ENCODE peak calls at places on chromosome 12, in six cellular contexts. A, S, U, R, T and H are unnamed samples.

GRCh38 chr12:111037047-111037446 is 116.7 kb upstream of the MYL2 start:
- DNase-seq in T (no peak), S (no peak), A (no peak), U (no peak), R (no peak), H (no peak)

GRCh38 chr12:108373111-108373510 is 34.0 kb upstream of the CMKLR1 start:
- DNase-seq in S (no peak), T (no peak), U (no peak), R (no peak), A (no peak), H (no peak)

GRCh38 chr12:71195338-71195896 is 37.6 kb upstream of the TSPAN8 start:
- DNase-seq in A (no peak), S (no peak), T (no peak), U (no peak), R (no peak), H (no peak)

GRCh38 chr12:71447691-71448660 is 8.4 kb downstream of the LGR5 start:
- DNase-seq in T (no peak), U (no peak), A (no peak), S (no peak), R (no peak), H (no peak)

GRCh38 chr12:95318071-95318545 is 100.5 kb downstream of the VEZT start:
- DNase-seq in U (no peak), S (peak), R (no peak), T (no peak), A (peak), H (no peak)

GRCh38 chr12:131281016-131281415 is 327.3 kb downstream of the ADGRD1 start:
- DNase-seq in T (no peak), U (no peak), A (no peak), R (no peak), S (no peak), H (no peak)

GRCh38 chr12:122422769-122423257 is 344 bp upstream of the CLIP1 start:
- DNase-seq in A (peak), R (no peak), U (no peak), T (peak), S (peak), H (no peak)

GRCh38 chr12:96501139-96501741 is 11.9 kb downstream of the CFAP54 start:
- DNase-seq in U (no peak), R (peak), T (peak), A (peak), S (peak), H (peak)

GRCh38 chr12:126337556-126337955 is 1272.3 kb downstream of the AACS start:
- DNase-seq in U (peak), R (no peak), A (peak), T (no peak), S (no peak), H (no peak)

GRCh38 chr12:67650528-67651379 is 2.2 kb downstream of the DYRK2 start:
- DNase-seq in T (peak), S (no peak), R (no peak), A (no peak), U (no peak), H (no peak)

GRCh38 chr12:115667116-115667515 is 610.4 kb downstream of the MED13L start:
- DNase-seq in T (no peak), U (no peak), S (no peak), A (no peak), R (no peak), H (no peak)

GRCh38 chr12:1434296-1434955 is 160.0 kb downstream of the FBXL14 start:
- DNase-seq in A (no peak), S (no peak), U (no peak), T (no peak), R (no peak), H (no peak)

GRCh38 chr12:131724534-131724933 is 13.6 kb downstream of the SFSWAP start:
- DNase-seq in U (no peak), T (no peak), A (no peak), R (no peak), S (no peak), H (no peak)

GRCh38 chr12:57280234-57281062 is 29.5 kb upstream of the STAC3 start:
- DNase-seq in T (peak), U (peak), A (peak), R (no peak), S (peak), H (no peak)

GRCh38 chr12:62466018-62466595 is 519 bp upstream of the MON2 start:
- DNase-seq in S (peak), T (peak), U (no peak), R (no peak), A (peak), H (no peak)

GRCh38 chr12:21656931-21657335 is 709 bp downstream of the LDHB start:
- DNase-seq in R (no peak), T (peak), S (peak), A (peak), U (no peak), H (no peak)

GRCh38 chr12:115898670-115899069 is 378.8 kb downstream of the MED13L start:
- DNase-seq in A (no peak), S (peak), T (no peak), U (no peak), R (no peak), H (no peak)

GRCh38 chr12:1916396-1917171 is 1.9 kb downstream of the CACNA2D4 start:
- DNase-seq in U (no peak), A (no peak), R (peak), T (no peak), S (no peak), H (no peak)

GRCh38 chr12:85874064-85874463 is at the start of gene NTS:
- DNase-seq in S (peak), A (no peak), R (no peak), U (no peak), T (no peak), H (no peak)

GRCh38 chr12:67155863-67156262 is 113.3 kb upstream of the CAND1 start:
- DNase-seq in R (no peak), U (no peak), S (peak), A (peak), T (no peak), H (no peak)

GRCh38 chr12:93378373-93379310 is 917 bp downstream of the NUDT4 start:
- DNase-seq in A (peak), U (peak), T (peak), S (peak), R (peak), H (peak)

GRCh38 chr12:93376436-93377251 is 1.1 kb upstream of the NUDT4 start:
- DNase-seq in T (peak), U (no peak), R (peak), S (peak), A (peak), H (no peak)

GRCh38 chr12:93375906-93376305 is 1.8 kb upstream of the NUDT4 start:
- DNase-seq in T (no peak), S (no peak), R (no peak), A (no peak), U (no peak), H (no peak)

GRCh38 chr12:93379432-93380308 is 1.9 kb downstream of the NUDT4 start:
- DNase-seq in A (peak), T (no peak), U (no peak), R (no peak), S (no peak), H (no peak)

DNA sequence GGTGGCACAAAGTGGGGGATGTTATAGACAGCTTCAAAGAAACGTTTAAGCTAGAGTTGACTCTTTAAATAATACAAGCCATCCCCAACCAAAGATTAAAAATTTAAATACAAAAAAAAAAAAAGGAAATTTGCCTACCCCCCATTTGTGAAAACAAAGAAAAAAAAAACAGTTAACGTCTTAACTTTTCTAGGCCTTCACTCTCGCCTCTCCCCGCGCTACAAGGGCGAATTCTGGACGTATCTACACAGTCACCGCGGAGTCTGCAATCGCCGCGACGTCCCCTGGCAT is 528 bp upstream of the NUDT4 start:
- DNase-seq in U (no peak), S (no peak), A (no peak), R (no peak), T (no peak), H (no peak)
- TF ChIP-seq CTCF in U (no peak), S (no peak), A (peak), R (no peak), T (no peak), H (no peak)

DNA sequence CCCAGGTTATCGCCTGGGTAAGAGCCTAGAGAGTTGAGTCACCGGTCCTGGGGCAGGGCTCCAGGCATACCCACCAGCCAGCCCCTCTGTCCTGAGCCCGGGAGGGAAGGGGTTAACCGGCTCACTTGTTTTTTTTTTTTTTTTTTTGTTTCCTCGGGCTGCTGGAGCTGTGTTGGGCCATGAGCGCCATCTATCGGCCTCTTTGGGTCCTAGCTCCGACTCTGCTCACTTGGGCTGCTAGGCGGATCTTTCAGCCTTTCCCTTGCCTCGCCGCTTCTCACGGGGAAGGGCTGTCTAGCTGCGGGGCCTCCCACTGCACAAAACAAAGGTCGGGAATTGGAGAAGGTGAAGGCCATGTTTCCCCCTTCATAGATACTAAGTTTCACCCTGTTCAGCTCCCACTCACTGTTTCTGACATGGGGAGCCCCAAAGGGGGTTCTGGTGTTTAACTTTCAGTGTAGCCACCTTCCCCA is 2.8 kb upstream of the SMUG1 start:
- DNase-seq in U (peak), S (peak), R (peak), A (peak), T (peak), H (peak)
- TF ChIP-seq CTCF in U (peak), S (peak), R (peak), A (peak), T (peak), H (peak)

DNA sequence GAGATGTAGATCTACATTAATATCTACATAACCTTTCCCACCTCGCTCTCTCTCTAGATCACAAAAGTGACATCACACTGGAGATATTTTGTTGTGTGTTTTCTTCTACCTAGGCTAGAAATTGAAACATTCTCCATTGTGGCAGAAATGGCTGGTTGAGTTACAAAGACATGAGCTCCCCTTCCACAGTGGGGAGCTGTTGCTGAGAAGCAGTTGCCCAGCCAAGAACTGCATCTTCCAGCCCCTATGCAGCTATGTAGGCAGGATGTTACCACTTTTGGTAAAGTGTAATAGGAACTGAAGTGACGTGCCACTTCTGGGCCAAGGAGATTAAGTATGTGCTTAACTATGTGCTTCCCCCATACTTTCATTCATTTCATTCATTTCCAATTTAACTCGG is 138.7 kb upstream of the E2F7 start:
- DNase-seq in S (no peak), T (no peak), U (no peak), A (peak), R (no peak), H (no peak)
- TF ChIP-seq CTCF in S (no peak), T (no peak), U (no peak), A (peak), R (peak), H (no peak)

DNA sequence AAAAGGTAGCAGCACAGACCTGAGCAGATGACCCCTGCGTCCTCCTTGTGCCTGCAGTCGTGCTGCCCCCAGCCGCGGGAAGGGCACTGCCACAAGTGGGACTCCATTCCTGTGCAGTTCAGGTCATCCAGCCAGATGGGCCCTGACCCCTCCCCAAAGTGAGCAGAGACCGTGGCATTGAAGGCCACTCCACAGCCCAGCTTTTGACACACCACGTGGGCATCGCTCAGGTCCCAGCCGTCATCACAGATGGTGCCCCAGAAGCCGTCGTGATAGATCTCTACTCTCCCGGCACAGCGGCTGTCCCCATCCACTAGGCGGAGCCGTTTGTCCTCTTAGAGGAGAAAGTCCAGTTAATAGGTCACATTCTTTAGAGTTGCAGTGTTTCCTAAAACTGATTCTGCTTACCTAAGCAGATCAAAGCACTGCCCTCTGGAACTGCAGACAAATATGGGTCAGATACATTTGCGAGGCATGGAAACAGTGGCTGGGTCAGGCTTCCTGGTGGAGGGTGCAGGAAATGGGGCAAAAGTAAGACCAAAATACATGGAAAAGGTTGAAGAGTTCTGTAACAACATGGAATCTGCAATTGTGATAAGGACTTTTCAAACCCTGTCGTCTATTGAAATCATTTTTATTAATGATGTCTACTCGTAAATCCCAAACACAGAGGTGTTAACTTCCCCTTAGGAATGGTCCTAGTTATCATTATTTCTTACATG is 69.4 kb downstream of the CD163L1 start:
- DNase-seq in R (peak), T (peak), S (peak), U (no peak), A (peak), H (no peak)
- TF ChIP-seq CTCF in R (peak), T (peak), S (peak), U (peak), A (peak), H (peak)

DNA sequence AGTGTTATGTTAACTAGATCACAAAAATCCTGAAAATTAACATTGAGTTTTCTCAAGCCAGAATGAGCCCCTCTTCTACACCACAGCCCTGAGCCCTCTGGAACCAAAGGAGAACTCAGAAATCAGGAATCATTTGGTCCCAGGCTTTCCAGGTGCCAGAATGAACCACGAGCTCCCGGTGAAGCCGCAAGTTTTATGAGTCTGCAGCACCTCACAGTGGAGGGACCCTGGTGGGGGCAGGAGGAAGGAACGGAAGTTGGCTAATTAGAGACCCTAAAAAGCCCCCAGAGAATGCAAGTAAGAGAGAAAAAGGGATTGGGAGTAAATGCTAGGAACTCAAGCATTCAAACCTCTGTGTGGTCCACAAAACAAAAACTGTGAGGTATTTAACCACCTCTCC is 52.9 kb upstream of the BCL2L14 start:
- DNase-seq in U (no peak), T (no peak), R (no peak), A (no peak), S (no peak), H (no peak)
- TF ChIP-seq CTCF in U (no peak), T (peak), R (peak), A (no peak), S (peak), H (no peak)

GRCh38 chr12:93029091-93029490 is 100.0 kb upstream of the EEA1 start:
- DNase-seq in S (no peak), R (peak), A (no peak), T (no peak), U (no peak), H (no peak)

GRCh38 chr12:93020225-93020997 is 91.3 kb upstream of the EEA1 start:
- DNase-seq in S (no peak), U (no peak), R (no peak), T (peak), A (no peak), H (no peak)

GRCh38 chr12:93022603-93023340 is 93.7 kb upstream of the EEA1 start:
- DNase-seq in R (no peak), A (peak), S (no peak), T (no peak), U (no peak), H (no peak)

GRCh38 chr12:93020998-93021597 is 92.0 kb upstream of the EEA1 start:
- DNase-seq in S (no peak), R (no peak), A (no peak), U (no peak), T (no peak), H (no peak)

GRCh38 chr12:93025145-93026103 is 96.3 kb upstream of the EEA1 start:
- DNase-seq in S (peak), R (no peak), T (no peak), A (peak), U (peak), H (no peak)
- TF ChIP-seq CTCF in S (peak), R (peak), T (peak), A (peak), U (peak), H (no peak)

DNA sequence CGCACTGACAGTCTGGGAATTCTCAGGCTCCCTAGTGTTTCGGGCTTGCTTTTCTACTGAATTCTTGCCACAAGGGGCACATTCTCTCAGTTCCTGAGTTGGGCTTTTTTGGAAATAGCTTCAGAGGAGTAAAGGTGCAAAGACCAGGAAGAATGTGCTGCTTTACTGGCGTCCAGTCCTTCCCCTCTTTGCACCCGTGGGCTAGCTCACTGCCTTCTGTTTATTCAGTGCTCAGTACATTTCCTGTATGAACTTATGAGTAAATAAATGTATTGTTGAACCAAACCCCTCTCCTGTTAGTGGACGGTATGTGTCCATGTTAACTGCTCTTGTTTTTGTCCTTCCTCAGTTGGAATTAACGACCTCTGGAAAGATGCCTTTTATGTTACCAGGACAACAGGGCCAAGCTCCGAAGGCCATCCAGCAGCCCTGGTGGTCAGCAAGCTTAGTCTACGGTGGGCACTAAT is 24.0 kb downstream of the GSG1 start:
- DNase-seq in U (no peak), T (no peak), R (no peak), S (no peak), A (no peak), H (no peak)
- TF ChIP-seq CTCF in U (no peak), T (no peak), R (no peak), S (no peak), A (peak), H (no peak)

DNA sequence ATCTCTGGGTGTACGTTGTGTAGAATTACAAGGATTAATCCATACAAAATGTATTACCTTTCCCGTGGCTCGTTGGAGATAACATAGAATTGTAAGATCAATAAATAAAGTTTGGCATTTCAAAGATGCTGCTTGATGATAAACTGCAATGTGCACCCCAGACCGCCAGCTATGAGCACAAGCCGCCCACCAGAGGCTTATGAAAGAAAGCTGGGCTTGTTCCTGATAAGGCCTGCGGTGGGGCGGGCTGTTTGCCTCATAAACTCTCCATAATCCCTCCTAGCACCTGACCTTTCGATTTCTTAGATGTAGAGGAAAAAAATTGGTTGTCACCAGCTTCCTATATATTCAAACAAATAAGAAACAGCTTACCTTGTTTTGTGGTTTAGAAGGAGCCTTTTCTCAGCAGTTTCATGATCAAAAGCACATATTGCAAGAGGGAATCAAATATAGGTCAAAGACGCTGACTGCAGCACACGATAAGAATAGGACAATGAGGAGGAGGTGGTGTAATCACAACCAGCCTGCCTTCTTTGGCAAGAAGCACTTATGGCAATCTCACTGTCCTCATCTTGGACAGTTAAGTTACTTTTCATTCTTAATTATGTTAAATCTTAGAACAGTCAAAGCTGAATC is 293.6 kb downstream of the RMST start:
- DNase-seq in A (no peak), S (no peak), R (no peak), U (no peak), T (no peak), H (no peak)
- TF ChIP-seq CTCF in A (no peak), S (no peak), R (no peak), U (no peak), T (no peak), H (no peak)

DNA sequence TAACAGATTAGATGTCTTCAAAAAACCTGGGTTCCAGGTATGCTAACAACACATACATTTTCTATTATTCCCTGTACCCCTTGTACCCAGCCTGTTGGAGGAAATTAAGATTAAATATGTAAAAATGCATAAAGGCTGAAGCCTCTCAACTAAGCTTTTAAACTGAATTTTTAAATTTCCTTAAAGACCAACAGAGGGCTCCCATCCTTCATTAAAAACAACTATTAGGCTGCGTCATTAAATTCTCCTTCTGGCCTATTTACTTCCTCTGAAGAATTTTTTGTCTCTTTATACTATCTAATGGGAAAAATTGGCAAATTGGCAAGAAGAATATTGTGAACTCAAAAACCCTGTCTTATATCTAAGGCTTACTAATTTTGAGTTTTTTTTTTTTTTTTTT is 21.8 kb downstream of the SENP1 start:
- DNase-seq in S (peak), T (no peak), U (no peak), R (no peak), A (peak), H (no peak)
- TF ChIP-seq CTCF in S (peak), T (peak), U (peak), R (peak), A (peak), H (no peak)